ENCODE peak calls at places on chromosome 4, in six cellular contexts. X is psoas muscle; N is GM12865; P is iris pigment epithelial cell; U is activated CD8-positive, alpha-beta T cell treated with anti-CD3 and anti-CD28 coated beads for 36 hours; I is GM18507. H is an unnamed sample.

GRCh38 chr4:154877110-154877760 is 96.2 kb downstream of the RBM46 start:
- DNase-seq in I (no peak), P (peak; percentile 71), N (no peak), U (no peak), X (no peak), H (no peak)

GRCh38 chr4:1246901-1247810 is 1.8 kb downstream of the CTBP1 start:
- DNase-seq in U (peak; percentile 69), I (no peak), N (peak; percentile 52), X (peak; percentile 19), P (no peak), H (no peak)

GRCh38 chr4:81688085-81688484 is 216.4 kb upstream of the RASGEF1B start:
- DNase-seq in I (no peak), U (no peak), X (no peak), P (peak; percentile 0), N (no peak), H (peak; percentile 2)

GRCh38 chr4:127856485-127857447 is 23.9 kb upstream of the PLK4 start:
- DNase-seq in P (peak; percentile 95), I (peak; percentile 9), X (no peak), N (peak; percentile 67), U (no peak), H (no peak)

GRCh38 chr4:101306764-101307615 is 40.3 kb downstream of the PPP3CA start:
- DNase-seq in X (no peak), P (peak; percentile 10), I (no peak), N (no peak), U (no peak), H (no peak)

GRCh38 chr4:72567036-72567435 is 2.0 kb downstream of the ADAMTS3 start:
- DNase-seq in I (no peak), P (no peak), X (no peak), U (no peak), N (no peak), H (no peak)

GRCh38 chr4:77699731-77700210 is 94.2 kb downstream of the CXCL13 start:
- DNase-seq in I (no peak), X (no peak), N (no peak), P (peak; percentile 92), U (no peak), H (no peak)

GRCh38 chr4:38034986-38035882 is 75.0 kb downstream of the PTTG2 start:
- DNase-seq in U (peak; percentile 44), I (peak; percentile 29), X (no peak), P (peak; percentile 62), N (peak; percentile 71), H (no peak)

GRCh38 chr4:2087170-2087569 is 28.0 kb downstream of the NAT8L start:
- DNase-seq in N (no peak), X (no peak), I (no peak), P (peak; percentile 7), U (no peak), H (no peak)

GRCh38 chr4:71239365-71239764 is 99.5 kb upstream of the SLC4A4 start:
- DNase-seq in P (peak; percentile 21), X (no peak), N (no peak), U (no peak), I (no peak), H (no peak)

GRCh38 chr4:83362492-83363329 is 28.1 kb upstream of the HPSE start:
- DNase-seq in N (peak; percentile 34), X (no peak), U (no peak), P (peak; percentile 56), I (no peak), H (no peak)

GRCh38 chr4:115944146-115944905 is 830.9 kb upstream of the NDST4 start:
- DNase-seq in I (no peak), P (no peak), N (no peak), X (no peak), U (no peak), H (no peak)

GRCh38 chr4:111761531-111761930 is 383.7 kb upstream of the FAM241A start:
- DNase-seq in P (no peak), I (no peak), U (no peak), X (no peak), N (no peak), H (no peak)

GRCh38 chr4:154332681-154333421 is 158.7 kb downstream of the DCHS2 start:
- DNase-seq in I (peak; percentile 2), X (peak; percentile 19), U (peak; percentile 77), P (peak; percentile 2), N (peak; percentile 54), H (no peak)

GRCh38 chr4:105715692-105716278 is 7.2 kb downstream of the GSTCD start:
- DNase-seq in U (no peak), P (peak; percentile 37), X (no peak), N (peak; percentile 21), I (no peak), H (no peak)

GRCh38 chr4:144787365-144788263 is 141.7 kb downstream of the HHIP start:
- DNase-seq in P (peak; percentile 50), X (no peak), I (no peak), U (no peak), N (peak; percentile 59), H (no peak)

GRCh38 chr4:35800669-35801068 is 443.6 kb downstream of the ARAP2 start:
- DNase-seq in N (no peak), I (no peak), X (no peak), P (no peak), U (no peak), H (no peak)

GRCh38 chr4:158255727-158256324 is 45.5 kb downstream of the TMEM144 start:
- DNase-seq in N (peak; percentile 20), I (no peak), P (peak; percentile 61), X (no peak), U (no peak), H (no peak)

GRCh38 chr4:138558886-138559285 is 316.7 kb upstream of the SLC7A11 start:
- DNase-seq in U (no peak), P (no peak), X (no peak), I (no peak), N (no peak), H (no peak)

GRCh38 chr4:52234539-52235174 is 183.6 kb downstream of the SPATA18 start:
- DNase-seq in U (no peak), X (no peak), I (no peak), N (no peak), P (peak; percentile 41), H (no peak)

GRCh38 chr4:2260336-2261109 is 1.4 kb downstream of the MXD4 start:
- DNase-seq in X (peak; percentile 29), U (peak; percentile 1), N (no peak), P (no peak), I (no peak), H (no peak)

GRCh38 chr4:62344915-62345314 is 1144.8 kb downstream of the ADGRL3 start:
- DNase-seq in X (no peak), I (no peak), N (no peak), U (no peak), P (no peak), H (no peak)

GRCh38 chr4:106297636-106298035 is 18.4 kb downstream of the TBCK start:
- DNase-seq in P (no peak), I (no peak), X (no peak), N (no peak), U (no peak), H (no peak)

GRCh38 chr4:70839537-70840093 is at the start of gene GRSF1:
- DNase-seq in X (peak; percentile 95), U (peak; percentile 97), I (peak; percentile 85), P (peak; percentile 91), N (peak; percentile 97), H (peak; percentile 86)

GRCh38 chr4:31741321-31741720 is 1021.2 kb downstream of the PCDH7 start:
- DNase-seq in U (no peak), N (no peak), I (no peak), X (no peak), P (no peak), H (no peak)

GRCh38 chr4:88843067-88843723 is 145.6 kb upstream of the NAP1L5 start:
- DNase-seq in P (peak; percentile 44), U (no peak), X (no peak), I (no peak), N (no peak), H (no peak)

GRCh38 chr4:95409127-95409526 is 139.6 kb downstream of the UNC5C start:
- DNase-seq in U (no peak), P (peak; percentile 15), N (no peak), I (no peak), X (no peak), H (no peak)

GRCh38 chr4:53651142-53651720 is 59.9 kb upstream of the LNX1 start:
- DNase-seq in P (no peak), N (no peak), U (no peak), X (no peak), I (no peak), H (no peak)

GRCh38 chr4:128484896-128485295 is 197.3 kb upstream of the PGRMC2 start:
- DNase-seq in U (no peak), I (no peak), X (no peak), P (no peak), N (no peak), H (no peak)

GRCh38 chr4:152104286-152104685 is 343.5 kb upstream of the GATB start:
- DNase-seq in X (no peak), N (no peak), I (no peak), P (no peak), U (no peak), H (no peak)

GRCh38 chr4:137432431-137432830 is 99.9 kb downstream of the PCDH18 start:
- DNase-seq in U (no peak), N (no peak), P (no peak), X (no peak), I (no peak), H (no peak)

GRCh38 chr4:38078590-38079381 is 118.6 kb downstream of the PTTG2 start:
- DNase-seq in U (no peak), I (no peak), P (peak; percentile 94), X (no peak), N (peak; percentile 42), H (no peak)

GRCh38 chr4:56187601-56188177 is 199.6 kb downstream of the AASDH start:
- DNase-seq in P (no peak), I (no peak), U (no peak), N (no peak), X (no peak), H (no peak)

GRCh38 chr4:1683371-1683902 is 676 bp downstream of the FAM53A start:
- DNase-seq in N (peak; percentile 20), I (no peak), X (peak; percentile 49), P (peak; percentile 93), U (peak; percentile 42), H (no peak)

GRCh38 chr4:118769152-118769551 is 66.8 kb downstream of the SEC24D start:
- DNase-seq in X (no peak), N (no peak), I (no peak), P (no peak), U (no peak), H (no peak)

GRCh38 chr4:97239699-97239997 is 903.6 kb downstream of the STPG2 start:
- DNase-seq in X (no peak), U (no peak), I (no peak), P (no peak), N (no peak), H (no peak)

GRCh38 chr4:94208268-94208667 is 603 bp downstream of the SMARCAD1 start:
- DNase-seq in X (no peak), N (no peak), U (no peak), I (no peak), P (no peak), H (no peak)

H was measured in anterior cingulate cortex.